ENCODE peak calls at places on chromosomes 4 and X, in seven cellular contexts. G is AG04450, K is psoas muscle, A is hepatocyte, Q is fibroblast of villous mesenchyme, C is uterus, S is breast epithelium. H is an unnamed sample.
A peak's percentile ranks its signal among the peaks of the same experiment; 100 is the strongest.

GRCh38 chr4:129218897-129219296 is 122.9 kb downstream of the C4orf33 start:
- DNase-seq in G (no peak), K (no peak), A (no peak), Q (no peak), C (no peak), S (no peak), H (no peak)

GRCh38 chrX:48665991-48666390 is 17.6 kb upstream of the WAS start:
- DNase-seq in G (no peak), K (no peak), A (no peak), Q (no peak), C (no peak), S (no peak), H (no peak)

GRCh38 chrX:23570674-23571343 is 96.5 kb upstream of the PRDX4 start:
- DNase-seq in G (no peak), K (no peak), A (no peak), Q (no peak), C (no peak), S (no peak), H (no peak)

GRCh38 chr4:163558539-163559044 is 64.1 kb downstream of the TMA16 start:
- DNase-seq in G (no peak), K (no peak), A (peak; percentile 15), Q (peak; percentile 33), C (no peak), S (no peak), H (peak; percentile 45)

GRCh38 chr4:24209891-24210290 is 320.0 kb upstream of the PPARGC1A start:
- DNase-seq in G (no peak), K (no peak), A (no peak), Q (peak; percentile 1), C (no peak), S (no peak), H (no peak)

GRCh38 chrX:136839196-136839595 is 41.3 kb downstream of the RBMX start:
- DNase-seq in G (no peak), K (no peak), A (no peak), Q (no peak), C (no peak), S (no peak), H (no peak)

GRCh38 chrX:38277802-38278201 is 49.5 kb downstream of the RPGR start:
- DNase-seq in G (no peak), K (no peak), A (no peak), Q (peak; percentile 30), C (no peak), S (no peak), H (no peak)

GRCh38 chr4:42150653-42151567 is 1.5 kb downstream of the BEND4 start:
- DNase-seq in G (no peak), K (no peak), A (peak; percentile 13), Q (no peak), C (no peak), S (no peak), H (no peak)

GRCh38 chr4:153713840-153714239 is 29.8 kb downstream of the TLR2 start:
- DNase-seq in G (no peak), K (no peak), A (no peak), Q (no peak), C (no peak), S (no peak), H (no peak)

GRCh38 chr4:84501721-84502267 is 2.7 kb upstream of the NKX6-1 start:
- DNase-seq in G (no peak), K (no peak), A (no peak), Q (no peak), C (no peak), S (no peak), H (no peak)

GRCh38 chrX:43949669-43950068 is 23.5 kb downstream of the NDP start:
- DNase-seq in G (no peak), K (no peak), A (peak; percentile 52), Q (no peak), C (no peak), S (no peak), H (no peak)

GRCh38 chr4:1295405-1296055 is 5.8 kb downstream of the MAEA start:
- DNase-seq in G (no peak), K (peak; percentile 51), A (no peak), Q (no peak), C (no peak), S (no peak), H (no peak)

GRCh38 chrX:129650183-129650689 is 4.5 kb downstream of the APLN start:
- DNase-seq in G (no peak), K (no peak), A (no peak), Q (no peak), C (no peak), S (no peak), H (no peak)

GRCh38 chrX:68684291-68684918 is 36.9 kb downstream of the STARD8 start:
- DNase-seq in G (no peak), K (peak; percentile 75), A (no peak), Q (no peak), C (peak; percentile 51), S (no peak), H (peak; percentile 58)

DNA sequence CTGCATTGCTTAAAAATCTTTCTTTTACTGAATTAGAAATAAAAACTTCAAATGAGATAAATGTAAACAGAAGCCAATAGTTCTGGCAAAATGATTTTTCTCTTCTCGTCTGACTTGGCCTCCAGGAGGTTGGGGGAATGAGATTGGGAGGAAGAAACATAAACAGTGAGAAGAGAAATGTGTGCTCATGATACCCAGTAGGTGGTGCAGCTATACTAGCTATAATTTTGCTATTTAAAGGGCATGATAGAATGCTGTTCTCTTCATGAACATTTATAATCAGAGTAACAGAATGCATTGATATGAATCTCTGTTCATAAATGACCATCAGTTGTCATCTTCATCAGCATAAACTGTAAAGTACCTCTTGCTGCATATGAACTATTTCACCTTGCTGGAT is 85.5 kb downstream of the TACR3 start:
- DNase-seq in G (no peak), K (no peak), A (no peak), Q (no peak), C (no peak), S (no peak), H (no peak)
- TF ChIP-seq CTCF in G (no peak), K (no peak), A (peak; percentile 23), Q (no peak), C (no peak), S (no peak), H (no peak)

DNA sequence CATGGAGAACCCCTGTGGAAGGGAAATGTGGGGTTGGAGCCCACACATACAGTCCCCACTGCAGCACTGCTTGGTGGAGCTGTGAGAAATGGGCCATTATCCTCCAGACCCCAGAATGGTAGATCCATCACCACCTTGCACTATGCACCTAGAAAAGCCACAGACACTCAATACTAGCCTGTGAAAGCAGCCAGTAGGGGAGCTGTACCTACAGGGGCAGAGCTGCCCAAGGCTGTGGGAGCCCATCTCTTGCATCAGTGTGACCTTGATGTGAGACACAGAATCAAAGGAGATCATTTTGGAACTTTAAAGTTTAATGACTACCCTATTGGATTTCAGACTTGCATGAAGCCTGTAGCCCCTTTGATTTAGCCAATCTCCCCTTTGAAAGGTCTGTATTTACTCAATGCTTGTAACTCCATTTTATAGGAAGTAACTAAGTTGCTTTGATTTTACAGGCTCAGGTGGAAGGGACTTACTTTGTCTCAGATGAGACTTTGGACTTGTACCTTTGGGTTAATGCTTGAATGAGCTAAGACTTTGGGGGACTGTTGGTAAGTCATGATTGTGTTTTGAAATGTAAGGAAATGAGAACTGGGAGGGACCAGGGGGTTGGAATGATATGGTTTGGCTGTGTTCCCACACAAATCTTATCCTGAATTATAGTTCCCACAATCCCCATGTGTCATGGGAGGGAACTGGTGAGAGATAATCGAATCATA is 352.7 kb downstream of the INPP4B start:
- DNase-seq in G (no peak), K (no peak), A (no peak), Q (no peak), C (no peak), S (no peak), H (no peak)
- TF ChIP-seq CTCF in G (no peak), K (no peak), A (no peak), Q (no peak), C (no peak), S (no peak), H (no peak)

GRCh38 chr4:98113005-98113404 is 30.3 kb downstream of the STPG2 start:
- DNase-seq in G (no peak), K (no peak), A (peak; percentile 60), Q (peak; percentile 30), C (no peak), S (no peak), H (no peak)
- TF ChIP-seq CTCF in G (peak; percentile 39), K (peak; percentile 26), A (peak; percentile 52), Q (peak; percentile 39), C (no peak), S (no peak), H (no peak)

DNA sequence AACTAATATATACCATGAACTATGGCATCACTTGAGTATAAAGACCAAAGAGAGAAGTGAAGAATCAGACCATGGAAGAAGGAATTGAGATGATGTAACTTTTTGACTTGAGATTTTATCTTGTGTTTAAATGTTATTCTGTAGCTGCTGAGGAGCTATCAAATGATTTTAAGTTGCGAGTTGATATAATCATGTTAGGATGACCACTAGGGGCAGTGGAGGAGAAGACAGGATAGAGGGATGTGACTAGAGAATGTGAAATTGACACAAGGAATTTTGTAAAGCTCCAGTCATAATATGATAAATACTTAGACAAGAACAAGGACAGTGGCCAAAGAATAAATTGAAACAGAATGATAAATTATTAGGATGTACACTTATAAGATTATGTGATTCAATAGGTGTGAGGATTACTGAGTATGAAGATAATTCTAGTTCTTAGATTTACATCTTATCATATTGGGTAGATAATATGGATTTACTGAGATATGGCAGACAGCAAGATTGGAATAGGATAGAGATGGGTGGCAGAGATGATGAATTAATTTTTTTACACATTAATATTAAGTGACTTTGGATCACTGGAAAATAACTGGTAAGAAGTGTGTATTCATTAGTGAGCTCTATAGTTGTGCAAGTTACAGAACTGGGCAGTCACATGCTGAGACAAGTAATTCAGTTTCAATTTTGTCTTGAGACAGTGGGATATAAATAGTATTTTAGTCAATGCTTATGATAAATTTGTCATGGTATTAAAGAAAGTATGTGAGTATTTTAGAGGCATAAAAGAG is 816.0 kb upstream of the PCDH10 start:
- DNase-seq in G (no peak), K (no peak), A (peak; percentile 14), Q (peak; percentile 11), C (no peak), S (no peak), H (no peak)
- TF ChIP-seq CTCF in G (peak; percentile 40), K (peak; percentile 16), A (peak; percentile 28), Q (peak; percentile 52), C (no peak), S (no peak), H (no peak)

H was measured in CD14-positive monocyte.